ENCODE peak calls at places on chromosome 4, in eight cellular contexts. T is activated CD8-positive, alpha-beta memory T cell treated with anti-CD3 and anti-CD28 coated beads for 24 hours; K is KBM-7; E is NCI-H1436; O is T follicular helper cell; L is HuH-7.5; A is nephron progenitor cell; X is OCI-LY7. Q is an unnamed sample.

GRCh38 chr4:1009647-1010521 is 1.5 kb upstream of the FGFRL1 start:
- DNase-seq in T (peak; percentile 87), K (peak; percentile 55), E (peak; percentile 61), O (peak; percentile 69), L (no peak), A (peak; percentile 80), X (peak; percentile 70), Q (peak; percentile 62)

GRCh38 chr4:139625487-139625886 is 40.1 kb upstream of the MGST2 start:
- DNase-seq in T (no peak), K (no peak), E (no peak), O (no peak), L (no peak), A (no peak), X (no peak), Q (no peak)

GRCh38 chr4:15118281-15118680 is 116.0 kb downstream of the CPEB2 start:
- DNase-seq in T (no peak), K (no peak), E (no peak), O (no peak), L (no peak), A (no peak), X (no peak), Q (no peak)

GRCh38 chr4:22500831-22501714 is 14.8 kb downstream of the ADGRA3 start:
- DNase-seq in T (no peak), K (no peak), E (no peak), O (no peak), L (no peak), A (no peak), X (no peak), Q (no peak)

GRCh38 chr4:84995386-84995785 is 28.9 kb upstream of the WDFY3 start:
- DNase-seq in T (no peak), K (no peak), E (no peak), O (no peak), L (no peak), A (no peak), X (no peak), Q (no peak)

GRCh38 chr4:150976478-150977118 is 38.5 kb downstream of the LRBA start:
- DNase-seq in T (no peak), K (peak; percentile 28), E (no peak), O (no peak), L (no peak), A (no peak), X (no peak), Q (no peak)

GRCh38 chr4:30720656-30721352 is 635 bp downstream of the PCDH7 start:
- DNase-seq in T (peak; percentile 63), K (peak; percentile 19), E (no peak), O (no peak), L (peak; percentile 44), A (peak; percentile 54), X (no peak), Q (no peak)

GRCh38 chr4:137129471-137130244 is 402.6 kb downstream of the PCDH18 start:
- DNase-seq in T (no peak), K (no peak), E (no peak), O (no peak), L (no peak), A (no peak), X (no peak), Q (no peak)

GRCh38 chr4:11471613-11472012 is 42.9 kb upstream of the HS3ST1 start:
- DNase-seq in T (peak; percentile 72), K (peak; percentile 10), E (no peak), O (peak; percentile 24), L (no peak), A (no peak), X (no peak), Q (peak; percentile 31)

GRCh38 chr4:52560844-52561280 is 98.2 kb downstream of the USP46 start:
- DNase-seq in T (no peak), K (no peak), E (no peak), O (no peak), L (no peak), A (no peak), X (no peak), Q (no peak)

GRCh38 chr4:77072195-77072753 is 3.5 kb downstream of the CCNI start:
- DNase-seq in T (no peak), K (no peak), E (no peak), O (peak; percentile 52), L (no peak), A (no peak), X (peak; percentile 35), Q (peak; percentile 49)

GRCh38 chr4:92551616-92552015 is 247.8 kb downstream of the GRID2 start:
- DNase-seq in T (no peak), K (no peak), E (no peak), O (no peak), L (no peak), A (no peak), X (no peak), Q (no peak)

GRCh38 chr4:85842540-85842939 is 367.6 kb downstream of the ARHGAP24 start:
- DNase-seq in T (no peak), K (peak; percentile 63), E (no peak), O (no peak), L (no peak), A (no peak), X (no peak), Q (no peak)

GRCh38 chr4:127604949-127605709 is 27.6 kb upstream of the INTU start:
- DNase-seq in T (no peak), K (peak; percentile 57), E (peak; percentile 9), O (no peak), L (no peak), A (no peak), X (peak; percentile 30), Q (no peak)

GRCh38 chr4:48109413-48110263 is 24.4 kb downstream of the TXK start:
- DNase-seq in T (no peak), K (peak; percentile 50), E (peak; percentile 53), O (no peak), L (peak; percentile 21), A (no peak), X (peak; percentile 77), Q (no peak)

GRCh38 chr4:186067757-186068385 is 1.1 kb upstream of the TLR3 start:
- DNase-seq in T (no peak), K (peak; percentile 62), E (no peak), O (peak; percentile 1), L (peak; percentile 19), A (peak; percentile 15), X (peak; percentile 62), Q (no peak)

GRCh38 chr4:48031802-48032525 is 15.4 kb downstream of the NIPAL1 start:
- DNase-seq in T (no peak), K (no peak), E (no peak), O (no peak), L (no peak), A (no peak), X (no peak), Q (no peak)

GRCh38 chr4:166422475-166422874 is 549.4 kb downstream of the TLL1 start:
- DNase-seq in T (no peak), K (no peak), E (no peak), O (no peak), L (no peak), A (no peak), X (no peak), Q (no peak)

GRCh38 chr4:1417522-1418390 is 11.5 kb upstream of the NKX1-1 start:
- DNase-seq in T (no peak), K (no peak), E (no peak), O (no peak), L (no peak), A (no peak), X (no peak), Q (no peak)

GRCh38 chr4:161714022-161714751 is 449.6 kb downstream of the FSTL5 start:
- DNase-seq in T (no peak), K (no peak), E (no peak), O (no peak), L (no peak), A (no peak), X (no peak), Q (no peak)

GRCh38 chr4:136864580-136865185 is 667.6 kb downstream of the PCDH18 start:
- DNase-seq in T (no peak), K (peak; percentile 52), E (peak; percentile 64), O (no peak), L (no peak), A (peak; percentile 46), X (peak; percentile 64), Q (no peak)

GRCh38 chr4:30436394-30436793 is 283.8 kb upstream of the PCDH7 start:
- DNase-seq in T (no peak), K (no peak), E (no peak), O (no peak), L (no peak), A (no peak), X (no peak), Q (no peak)

GRCh38 chr4:8847764-8848163 is 23.9 kb downstream of the HMX1 start:
- DNase-seq in T (peak; percentile 13), K (no peak), E (no peak), O (no peak), L (no peak), A (no peak), X (no peak), Q (no peak)

GRCh38 chr4:83334425-83335241 is at the start of gene HPSE:
- DNase-seq in T (peak; percentile 81), K (peak; percentile 88), E (peak; percentile 81), O (peak; percentile 61), L (peak; percentile 23), A (peak; percentile 81), X (peak; percentile 72), Q (peak; percentile 56)

GRCh38 chr4:36761625-36762024 is 480.2 kb downstream of the DTHD1 start:
- DNase-seq in T (no peak), K (no peak), E (no peak), O (no peak), L (no peak), A (no peak), X (no peak), Q (no peak)

GRCh38 chr4:91965166-91965565 is 338.6 kb upstream of the GRID2 start:
- DNase-seq in T (no peak), K (no peak), E (no peak), O (no peak), L (no peak), A (no peak), X (no peak), Q (no peak)

GRCh38 chr4:110959041-110959643 is 336.3 kb upstream of the PITX2 start:
- DNase-seq in T (no peak), K (no peak), E (no peak), O (no peak), L (no peak), A (no peak), X (peak; percentile 36), Q (no peak)

GRCh38 chr4:84099591-84099990 is 399.5 kb downstream of the NKX6-1 start:
- DNase-seq in T (no peak), K (no peak), E (no peak), O (no peak), L (no peak), A (no peak), X (no peak), Q (no peak)

GRCh38 chr4:126057371-126057770 is 742.6 kb downstream of the FAT4 start:
- DNase-seq in T (no peak), K (no peak), E (no peak), O (no peak), L (no peak), A (no peak), X (no peak), Q (no peak)